ENCODE peak calls at places on chromosomes 5 and 9, in four cellular contexts. U, D, T and P are unnamed samples.

GRCh38 chr9:38067892-38068615 is 973 bp downstream of the SHB start:
- DNase-seq in D (no peak), T (no peak), U (peak), P (no peak)

GRCh38 chr9:135741276-135742219 is 39.6 kb downstream of the KCNT1 start:
- DNase-seq in D (no peak), U (no peak), T (peak), P (no peak)

GRCh38 chr5:65394078-65394477 is 87.6 kb downstream of the ADAMTS6 start:
- DNase-seq in U (no peak), T (no peak), D (no peak), P (peak)

GRCh38 chr5:177364159-177364962 is 6.6 kb downstream of the RGS14 start:
- DNase-seq in D (no peak), U (no peak), T (no peak), P (no peak)

GRCh38 chr9:96014078-96014477 is 138.6 kb downstream of the ERCC6L2 start:
- DNase-seq in U (no peak), D (no peak), T (no peak), P (no peak)

GRCh38 chr9:121651295-121652036 is at the start of gene DAB2IP:
- DNase-seq in T (peak), U (peak), D (peak), P (peak)

GRCh38 chr5:61100425-61100824 is 61.8 kb downstream of the SMIM15 start:
- DNase-seq in T (no peak), D (no peak), U (no peak), P (no peak)

GRCh38 chr5:81183811-81184748 is 49.0 kb upstream of the CKMT2 start:
- DNase-seq in D (no peak), T (no peak), U (no peak), P (peak)

GRCh38 chr5:43145071-43145470 is 24.4 kb downstream of the ZNF131 start:
- DNase-seq in T (no peak), D (no peak), U (no peak), P (no peak)

GRCh38 chr9:71975833-71976232 is 64.4 kb downstream of the C9orf85 start:
- DNase-seq in D (no peak), T (no peak), U (no peak), P (no peak)

GRCh38 chr5:169242849-169243186 is 58.1 kb downstream of the SLIT3 start:
- DNase-seq in U (no peak), T (no peak), D (no peak), P (no peak)

GRCh38 chr5:59684388-59685003 is 209.0 kb downstream of the PDE4D start:
- DNase-seq in U (no peak), D (no peak), T (no peak), P (no peak)

DNA sequence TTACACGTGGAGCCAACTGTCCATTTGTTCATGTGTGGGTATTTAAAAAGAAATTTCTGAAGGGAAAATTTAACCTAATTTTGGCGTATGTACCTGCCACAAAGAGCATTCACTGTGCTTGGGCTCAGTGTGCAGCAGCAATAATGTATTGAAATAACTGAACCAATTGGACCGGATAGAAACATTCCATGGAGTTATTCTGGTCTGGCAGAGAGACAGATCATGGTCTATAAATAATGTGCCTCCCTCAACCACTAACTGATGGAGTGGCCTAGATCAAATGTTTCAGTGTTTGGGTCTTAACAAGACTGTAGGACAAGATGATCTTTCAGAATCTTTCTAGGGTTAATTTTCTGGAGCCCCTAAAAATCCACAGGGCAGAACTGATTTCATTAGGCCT is 469.7 kb downstream of the PRELID2 start:
- DNase-seq in U (no peak), T (no peak), D (no peak), P (no peak)
- H2BK15ac ChIP-seq in U (no peak), T (no peak), D (no peak), P (no peak)

DNA sequence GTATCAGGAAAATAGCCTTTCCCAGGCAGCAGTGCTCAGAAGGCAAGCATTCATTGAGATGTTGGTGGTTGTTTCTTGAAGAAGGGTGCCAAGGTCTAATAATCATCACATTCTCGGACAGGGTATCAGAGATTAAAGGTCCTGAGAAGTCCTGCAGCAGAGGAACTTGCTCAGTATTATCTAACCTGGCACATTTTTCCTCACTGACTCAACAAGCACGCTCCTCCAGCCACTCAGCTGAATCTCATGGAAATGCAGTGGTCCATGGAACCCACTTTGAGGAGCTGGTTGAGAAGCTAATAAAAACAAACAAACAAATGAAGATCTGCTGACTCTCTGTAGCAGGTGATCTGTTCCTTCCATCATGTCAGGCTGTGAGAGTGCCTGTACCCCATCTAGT is 35.3 kb upstream of the ICE1 start:
- DNase-seq in U (no peak), D (no peak), T (no peak), P (no peak)
- H2BK12ac ChIP-seq in U (peak), D (no peak), T (no peak), P (no peak)

DNA sequence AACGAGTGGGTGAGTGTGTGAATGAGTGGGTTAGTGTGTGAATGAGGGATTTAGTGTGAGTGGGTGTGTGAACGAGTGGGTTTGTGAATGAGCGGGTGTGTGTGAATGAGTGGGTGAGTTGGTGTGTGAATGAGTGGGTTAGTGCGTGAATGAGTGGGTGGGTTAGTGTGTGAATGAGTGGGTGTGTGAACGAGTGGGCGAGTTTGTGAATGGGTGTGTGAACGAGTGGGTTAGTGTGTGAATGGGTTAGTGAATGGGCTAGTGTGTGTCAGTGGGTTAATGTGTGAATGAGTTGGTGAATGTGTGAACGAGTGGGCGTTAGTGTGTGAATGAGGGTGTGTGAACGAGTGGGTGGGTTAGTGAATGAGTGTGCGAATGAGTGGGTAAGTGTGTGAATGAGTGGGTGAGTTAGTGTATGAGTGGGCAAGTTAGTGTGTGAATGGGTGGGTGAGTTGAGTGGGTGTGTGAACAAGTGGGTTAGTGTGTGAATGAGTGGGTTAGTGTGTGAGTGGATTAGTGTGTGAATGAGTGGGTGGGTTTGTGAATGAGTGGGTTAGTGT is 39.6 kb downstream of the NKD2 start:
- DNase-seq in U (peak), D (no peak), T (no peak), P (no peak)
- H2BK15ac ChIP-seq in U (no peak), D (no peak), T (no peak), P (no peak)

DNA sequence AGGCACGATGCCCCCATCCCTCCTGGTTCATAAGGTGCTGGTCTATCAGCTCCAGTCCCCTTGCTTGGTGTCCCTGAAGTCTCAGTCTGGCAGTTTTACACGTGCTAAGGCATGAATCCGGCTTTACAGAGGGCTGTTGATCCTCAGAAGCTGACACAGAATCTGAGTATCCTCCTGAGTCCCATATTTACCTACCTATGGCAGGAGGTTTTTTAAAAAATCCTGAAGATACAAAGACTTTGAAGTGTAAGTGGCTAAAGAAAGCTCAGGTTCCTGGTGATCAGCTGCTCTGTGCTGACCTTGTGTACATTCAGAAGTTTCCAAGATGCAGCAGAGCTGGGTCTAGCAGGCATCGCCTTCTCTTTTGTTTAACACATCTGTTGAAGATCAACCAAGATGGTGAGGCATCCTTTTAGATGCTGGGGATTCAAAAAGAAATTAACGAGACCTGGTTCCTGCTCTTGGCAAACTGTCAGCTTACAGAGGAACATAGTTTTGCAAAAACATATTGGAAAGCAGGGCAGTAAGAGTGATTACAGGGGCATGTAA is 6.0 kb upstream of the ANKRD33B start:
- DNase-seq in U (no peak), T (no peak), D (no peak), P (no peak)
- H2BK12ac ChIP-seq in U (peak), T (no peak), D (no peak), P (no peak)

GRCh38 chr9:747567-747966 is 93.9 kb upstream of the DMRT1 start:
- DNase-seq in T (no peak), U (peak), D (no peak), P (no peak)

GRCh38 chr9:746661-747434 is 94.6 kb upstream of the DMRT1 start:
- DNase-seq in U (peak), D (no peak), T (no peak), P (no peak)

GRCh38 chr9:750264-750967 is 91.1 kb upstream of the DMRT1 start:
- DNase-seq in D (no peak), U (no peak), T (no peak), P (no peak)

GRCh38 chr9:749712-750111 is 91.8 kb upstream of the DMRT1 start:
- DNase-seq in T (no peak), D (no peak), U (no peak), P (no peak)

GRCh38 chr9:748861-749497 is 92.5 kb upstream of the DMRT1 start:
- DNase-seq in U (no peak), T (no peak), D (no peak), P (no peak)
- H2BK15ac ChIP-seq in U (no peak), T (no peak), D (no peak), P (no peak)

DNA sequence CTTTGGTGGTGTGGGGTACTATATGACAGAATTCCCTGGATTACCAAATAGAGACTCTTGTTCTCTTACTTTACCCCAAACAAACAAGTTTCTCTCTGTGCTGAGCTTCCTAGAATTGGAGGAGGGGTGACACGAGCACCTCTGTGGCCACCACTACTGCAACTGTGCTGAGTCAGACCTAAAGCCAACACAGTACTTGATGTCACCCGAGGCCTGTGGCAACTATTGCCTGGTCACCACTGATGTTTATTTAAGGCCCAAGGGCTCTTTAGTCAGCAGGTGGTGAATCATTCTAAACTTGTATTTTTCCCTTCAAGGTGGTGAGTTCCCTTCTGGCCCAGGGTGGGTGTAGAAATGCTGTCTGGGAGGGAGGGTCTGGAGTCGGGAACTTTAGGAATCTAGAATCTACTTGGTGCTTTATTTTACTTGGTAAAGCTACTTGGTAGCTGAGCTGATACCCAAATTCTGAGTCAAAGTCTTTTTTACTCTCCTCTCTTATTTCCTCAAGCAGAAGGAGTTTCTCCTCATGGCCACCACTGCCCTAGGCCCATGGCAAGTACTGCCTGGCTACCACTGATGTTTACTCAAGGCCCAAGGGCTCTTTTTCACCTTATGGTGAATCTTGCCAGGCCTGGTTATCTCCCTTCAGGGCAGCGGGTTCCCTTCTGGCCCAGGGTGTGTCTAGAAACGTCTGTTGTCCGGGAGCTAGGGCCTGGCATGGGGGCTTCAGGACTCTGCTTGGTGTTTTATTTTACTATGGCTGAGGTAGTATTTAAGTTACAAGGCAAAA is 9.8 kb downstream of the LURAP1L start:
- DNase-seq in T (no peak), U (no peak), D (no peak), P (peak)
- H2BK12ac ChIP-seq in T (no peak), U (no peak), D (no peak), P (peak)

DNA sequence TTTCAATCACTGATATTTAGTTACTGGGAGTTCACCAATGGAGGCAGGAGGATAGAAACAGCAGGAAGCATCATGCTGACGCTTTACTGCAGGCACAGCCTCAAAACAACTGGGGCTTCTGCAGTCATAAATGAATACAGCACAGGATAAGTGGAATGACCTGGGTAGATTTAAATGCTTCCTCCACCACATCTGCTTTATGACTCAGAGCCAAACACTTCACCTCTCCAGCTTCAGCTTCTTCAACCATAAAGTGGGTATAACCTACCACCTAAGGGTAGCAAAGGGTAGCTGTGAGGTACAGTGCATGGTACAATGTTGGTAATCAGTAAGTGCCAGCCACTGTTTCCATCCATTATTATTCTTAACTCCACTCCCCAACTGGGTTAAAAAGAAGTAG is 28.4 kb downstream of the RASEF start:
- DNase-seq in T (no peak), U (no peak), D (no peak), P (peak)
- H2BK15ac ChIP-seq in T (no peak), U (no peak), D (no peak), P (no peak)